ENCODE peak calls at places on chromosomes 2 and 18, in five cellular contexts. One of them, this sample, is unnamed.

GRCh38 chr2:197205590-197206215 is 104.9 kb downstream of the ANKRD44 start:
- DNase-seq in T-cell: peak; percentile 81
- DNase-seq in CD4-positive, alpha-beta T cell: peak; percentile 62
- DNase-seq in foreskin keratinocyte: no peak
- DNase-seq in NCI-H1694: no peak
- DNase-seq in this sample: peak; percentile 49

GRCh38 chr2:232901711-232902578 is 31.9 kb downstream of the SNORC start:
- DNase-seq in foreskin keratinocyte: peak; percentile 39
- DNase-seq in CD4-positive, alpha-beta T cell: no peak
- DNase-seq in T-cell: no peak
- DNase-seq in NCI-H1694: no peak
- DNase-seq in this sample: no peak

GRCh38 chr2:4673025-4673489 is 969.7 kb downstream of the DCDC2C start:
- DNase-seq in CD4-positive, alpha-beta T cell: no peak
- DNase-seq in T-cell: no peak
- DNase-seq in NCI-H1694: peak; percentile 55
- DNase-seq in foreskin keratinocyte: no peak
- DNase-seq in this sample: no peak

GRCh38 chr18:37481058-37481457 is 84.5 kb downstream of the CELF4 start:
- DNase-seq in T-cell: no peak
- DNase-seq in foreskin keratinocyte: no peak
- DNase-seq in NCI-H1694: no peak
- DNase-seq in CD4-positive, alpha-beta T cell: no peak
- DNase-seq in this sample: no peak

GRCh38 chr2:201448701-201449100 is 2.6 kb downstream of the TRAK2 start:
- DNase-seq in foreskin keratinocyte: no peak
- DNase-seq in CD4-positive, alpha-beta T cell: peak; percentile 20
- DNase-seq in NCI-H1694: no peak
- DNase-seq in T-cell: peak; percentile 32
- DNase-seq in this sample: peak; percentile 68

GRCh38 chr2:59237311-59237710 is 996.2 kb upstream of the FANCL start:
- DNase-seq in NCI-H1694: no peak
- DNase-seq in foreskin keratinocyte: no peak
- DNase-seq in CD4-positive, alpha-beta T cell: no peak
- DNase-seq in T-cell: no peak
- DNase-seq in this sample: no peak

GRCh38 chr2:39217192-39217550 is 26.6 kb downstream of the CDKL4 start:
- DNase-seq in T-cell: no peak
- DNase-seq in NCI-H1694: no peak
- DNase-seq in CD4-positive, alpha-beta T cell: no peak
- DNase-seq in foreskin keratinocyte: no peak
- DNase-seq in this sample: no peak

GRCh38 chr18:79664525-79665125 is 15.0 kb upstream of the CTDP1 start:
- DNase-seq in CD4-positive, alpha-beta T cell: no peak
- DNase-seq in foreskin keratinocyte: peak; percentile 76
- DNase-seq in T-cell: no peak
- DNase-seq in NCI-H1694: no peak
- DNase-seq in this sample: no peak

GRCh38 chr2:126425943-126426342 is 230.0 kb upstream of the GYPC start:
- DNase-seq in T-cell: no peak
- DNase-seq in CD4-positive, alpha-beta T cell: no peak
- DNase-seq in NCI-H1694: no peak
- DNase-seq in foreskin keratinocyte: no peak
- DNase-seq in this sample: no peak

GRCh38 chr18:8871484-8871883 is 166.1 kb downstream of the MTCL1 start:
- DNase-seq in T-cell: no peak
- DNase-seq in CD4-positive, alpha-beta T cell: no peak
- DNase-seq in NCI-H1694: peak; percentile 53
- DNase-seq in foreskin keratinocyte: peak; percentile 68
- DNase-seq in this sample: no peak

GRCh38 chr2:223007531-223007930 is 44.5 kb upstream of the KCNE4 start:
- DNase-seq in T-cell: no peak
- DNase-seq in NCI-H1694: no peak
- DNase-seq in CD4-positive, alpha-beta T cell: no peak
- DNase-seq in foreskin keratinocyte: no peak
- DNase-seq in this sample: no peak

GRCh38 chr2:31522742-31523141 is 58.0 kb downstream of the SRD5A2 start:
- DNase-seq in foreskin keratinocyte: no peak
- DNase-seq in CD4-positive, alpha-beta T cell: no peak
- DNase-seq in NCI-H1694: no peak
- DNase-seq in T-cell: no peak
- DNase-seq in this sample: no peak

GRCh38 chr2:105175231-105175630 is 66.3 kb upstream of the GPR45 start:
- DNase-seq in T-cell: no peak
- DNase-seq in CD4-positive, alpha-beta T cell: no peak
- DNase-seq in NCI-H1694: no peak
- DNase-seq in foreskin keratinocyte: no peak
- DNase-seq in this sample: no peak

GRCh38 chr2:99867690-99868089 is 274.7 kb downstream of the AFF3 start:
- DNase-seq in T-cell: no peak
- DNase-seq in NCI-H1694: no peak
- DNase-seq in foreskin keratinocyte: peak; percentile 10
- DNase-seq in CD4-positive, alpha-beta T cell: no peak
- DNase-seq in this sample: no peak

GRCh38 chr2:152730591-152731333 is 12.3 kb downstream of the ARL6IP6 start:
- DNase-seq in NCI-H1694: no peak
- DNase-seq in foreskin keratinocyte: no peak
- DNase-seq in T-cell: peak; percentile 42
- DNase-seq in CD4-positive, alpha-beta T cell: peak; percentile 15
- DNase-seq in this sample: peak; percentile 81

GRCh38 chr2:196274387-196274809 is 103.0 kb upstream of the STK17B start:
- DNase-seq in T-cell: peak; percentile 9
- DNase-seq in NCI-H1694: no peak
- DNase-seq in CD4-positive, alpha-beta T cell: no peak
- DNase-seq in foreskin keratinocyte: no peak
- DNase-seq in this sample: no peak

GRCh38 chr2:9614562-9614961 is 16.2 kb downstream of the YWHAQ start:
- DNase-seq in foreskin keratinocyte: no peak
- DNase-seq in T-cell: no peak
- DNase-seq in NCI-H1694: no peak
- DNase-seq in CD4-positive, alpha-beta T cell: no peak
- DNase-seq in this sample: no peak

GRCh38 chr2:238954841-238955521 is 107.1 kb downstream of the TWIST2 start:
- DNase-seq in foreskin keratinocyte: no peak
- DNase-seq in NCI-H1694: no peak
- DNase-seq in T-cell: no peak
- DNase-seq in CD4-positive, alpha-beta T cell: no peak
- DNase-seq in this sample: no peak

GRCh38 chr2:174336403-174337336 is 1.9 kb downstream of the SP9 start:
- DNase-seq in T-cell: no peak
- DNase-seq in foreskin keratinocyte: no peak
- DNase-seq in CD4-positive, alpha-beta T cell: no peak
- DNase-seq in NCI-H1694: no peak
- DNase-seq in this sample: peak; percentile 37

GRCh38 chr18:26723986-26724385 is 141.5 kb downstream of the AQP4 start:
- DNase-seq in foreskin keratinocyte: peak; percentile 40
- DNase-seq in NCI-H1694: no peak
- DNase-seq in T-cell: no peak
- DNase-seq in CD4-positive, alpha-beta T cell: no peak
- DNase-seq in this sample: no peak

GRCh38 chr2:58553937-58554336 is 312.8 kb upstream of the FANCL start:
- DNase-seq in CD4-positive, alpha-beta T cell: no peak
- DNase-seq in T-cell: no peak
- DNase-seq in NCI-H1694: no peak
- DNase-seq in foreskin keratinocyte: no peak
- DNase-seq in this sample: no peak

GRCh38 chr2:106183093-106183837 is 10.8 kb downstream of the UXS1 start:
- DNase-seq in CD4-positive, alpha-beta T cell: no peak
- DNase-seq in foreskin keratinocyte: no peak
- DNase-seq in NCI-H1694: no peak
- DNase-seq in T-cell: no peak
- DNase-seq in this sample: no peak

GRCh38 chr2:31312898-31313297 is 78.9 kb downstream of the EHD3 start:
- DNase-seq in foreskin keratinocyte: no peak
- DNase-seq in CD4-positive, alpha-beta T cell: no peak
- DNase-seq in NCI-H1694: no peak
- DNase-seq in T-cell: no peak
- DNase-seq in this sample: peak; percentile 9

GRCh38 chr2:159961005-159961404 is 101.4 kb downstream of the PLA2R1 start:
- DNase-seq in CD4-positive, alpha-beta T cell: no peak
- DNase-seq in NCI-H1694: no peak
- DNase-seq in T-cell: no peak
- DNase-seq in foreskin keratinocyte: peak; percentile 19
- DNase-seq in this sample: no peak

GRCh38 chr18:67916142-67916541 is 399.6 kb upstream of the DSEL start:
- DNase-seq in NCI-H1694: no peak
- DNase-seq in CD4-positive, alpha-beta T cell: no peak
- DNase-seq in T-cell: no peak
- DNase-seq in foreskin keratinocyte: no peak
- DNase-seq in this sample: no peak

GRCh38 chr2:160338891-160339290 is 138.8 kb upstream of the ITGB6 start:
- DNase-seq in foreskin keratinocyte: no peak
- DNase-seq in CD4-positive, alpha-beta T cell: no peak
- DNase-seq in NCI-H1694: no peak
- DNase-seq in T-cell: no peak
- DNase-seq in this sample: no peak

GRCh38 chr2:148992448-148992847 is 46.1 kb upstream of the LYPD6B start:
- DNase-seq in NCI-H1694: no peak
- DNase-seq in foreskin keratinocyte: no peak
- DNase-seq in CD4-positive, alpha-beta T cell: no peak
- DNase-seq in T-cell: no peak
- DNase-seq in this sample: no peak

GRCh38 chr2:110858993-110859770 is 126.8 kb downstream of the ACOXL start:
- DNase-seq in foreskin keratinocyte: no peak
- DNase-seq in CD4-positive, alpha-beta T cell: no peak
- DNase-seq in T-cell: no peak
- DNase-seq in NCI-H1694: no peak
- DNase-seq in this sample: peak; percentile 69

GRCh38 chr18:31497711-31498449 is at the start of gene DSG2:
- DNase-seq in foreskin keratinocyte: no peak
- DNase-seq in CD4-positive, alpha-beta T cell: no peak
- DNase-seq in NCI-H1694: no peak
- DNase-seq in T-cell: no peak
- DNase-seq in this sample: no peak

GRCh38 chr2:89842180-89842908 is 1150.9 kb downstream of the RPIA start:
- DNase-seq in CD4-positive, alpha-beta T cell: no peak
- DNase-seq in T-cell: no peak
- DNase-seq in NCI-H1694: no peak
- DNase-seq in foreskin keratinocyte: no peak
- DNase-seq in this sample: no peak

GRCh38 chr2:20327370-20327769 is 23.3 kb downstream of the PUM2 start:
- DNase-seq in NCI-H1694: no peak
- DNase-seq in T-cell: no peak
- DNase-seq in foreskin keratinocyte: peak; percentile 12
- DNase-seq in CD4-positive, alpha-beta T cell: no peak
- DNase-seq in this sample: no peak

GRCh38 chr2:39718483-39718882 is 52.8 kb downstream of the TMEM178A start:
- DNase-seq in foreskin keratinocyte: no peak
- DNase-seq in NCI-H1694: no peak
- DNase-seq in T-cell: no peak
- DNase-seq in CD4-positive, alpha-beta T cell: no peak
- DNase-seq in this sample: no peak

GRCh38 chr2:188016917-188017316 is 274.8 kb upstream of the GULP1 start:
- DNase-seq in CD4-positive, alpha-beta T cell: no peak
- DNase-seq in T-cell: no peak
- DNase-seq in foreskin keratinocyte: no peak
- DNase-seq in NCI-H1694: no peak
- DNase-seq in this sample: no peak

GRCh38 chr2:42794271-42795046 is 2.1 kb upstream of the HAAO start:
- DNase-seq in foreskin keratinocyte: no peak
- DNase-seq in NCI-H1694: no peak
- DNase-seq in CD4-positive, alpha-beta T cell: no peak
- DNase-seq in T-cell: no peak
- DNase-seq in this sample: no peak

GRCh38 chr2:117232305-117232704 is 582.2 kb upstream of the DDX18 start:
- DNase-seq in CD4-positive, alpha-beta T cell: no peak
- DNase-seq in T-cell: no peak
- DNase-seq in NCI-H1694: no peak
- DNase-seq in foreskin keratinocyte: no peak
- DNase-seq in this sample: no peak

GRCh38 chr2:239357954-239358754 is 42.7 kb downstream of the HDAC4 start:
- DNase-seq in foreskin keratinocyte: no peak
- DNase-seq in CD4-positive, alpha-beta T cell: no peak
- DNase-seq in NCI-H1694: no peak
- DNase-seq in T-cell: no peak
- DNase-seq in this sample: no peak

GRCh38 chr2:1406434-1406833 is 6.8 kb upstream of the TPO start:
- DNase-seq in NCI-H1694: no peak
- DNase-seq in CD4-positive, alpha-beta T cell: no peak
- DNase-seq in T-cell: no peak
- DNase-seq in foreskin keratinocyte: no peak
- DNase-seq in this sample: no peak

GRCh38 chr2:54708584-54709340 is 14.7 kb upstream of the EML6 start:
- DNase-seq in NCI-H1694: no peak
- DNase-seq in foreskin keratinocyte: no peak
- DNase-seq in CD4-positive, alpha-beta T cell: no peak
- DNase-seq in T-cell: no peak
- DNase-seq in this sample: no peak

This sample was measured in T-helper 2 cell.